ENCODE peak calls at places on chromosomes 13 and 19, in seven cellular contexts. W is D721Med; G is nephron progenitor cell; O is NCI-H1417; Q is amygdala; S is naive thymus-derived CD8-positive, alpha-beta T cell; E is astrocyte. N is an unnamed sample.

GRCh38 chr13:113991676-113992179 is 17.9 kb upstream of the C13orf46 start:
- DNase-seq in W (no peak), G (no peak), O (no peak), Q (no peak), S (no peak), E (no peak), N (no peak)

GRCh38 chr19:1428738-1429391 is 9.3 kb upstream of the RPS15 start:
- DNase-seq in W (no peak), G (no peak), O (no peak), Q (no peak), S (no peak), E (no peak), N (no peak)

GRCh38 chr13:23654111-23655110 is 84.2 kb downstream of the TNFRSF19 start:
- DNase-seq in W (no peak), G (no peak), O (no peak), Q (no peak), S (no peak), E (peak), N (peak)

GRCh38 chr13:20903164-20903475 is 574 bp upstream of the XPO4 start:
- DNase-seq in W (no peak), G (no peak), O (no peak), Q (no peak), S (no peak), E (no peak), N (no peak)

GRCh38 chr19:29104605-29105241 is 108.2 kb downstream of the UQCRFS1 start:
- DNase-seq in W (no peak), G (no peak), O (no peak), Q (no peak), S (no peak), E (no peak), N (no peak)

GRCh38 chr13:52707375-52707774 is 32.2 kb downstream of the CNMD start:
- DNase-seq in W (no peak), G (no peak), O (peak), Q (no peak), S (no peak), E (no peak), N (no peak)

GRCh38 chr19:48470856-48471255 is 1.7 kb downstream of the CYTH2 start:
- DNase-seq in W (no peak), G (no peak), O (no peak), Q (no peak), S (no peak), E (no peak), N (no peak)

GRCh38 chr19:4633140-4633967 is 6.0 kb upstream of the TNFAIP8L1 start:
- DNase-seq in W (no peak), G (peak), O (peak), Q (peak), S (no peak), E (peak), N (peak)

GRCh38 chr13:20441879-20442278 is 83.8 kb downstream of the CRYL1 start:
- DNase-seq in W (no peak), G (no peak), O (no peak), Q (peak), S (no peak), E (peak), N (no peak)

GRCh38 chr19:5339950-5340636 is 519 bp downstream of the PTPRS start:
- DNase-seq in W (no peak), G (peak), O (peak), Q (no peak), S (no peak), E (no peak), N (peak)

GRCh38 chr19:2038284-2039081 is 12.6 kb downstream of the MKNK2 start:
- DNase-seq in W (no peak), G (no peak), O (no peak), Q (no peak), S (no peak), E (no peak), N (no peak)

GRCh38 chr13:102597029-102598015 is 536 bp downstream of the TPP2 start:
- DNase-seq in W (no peak), G (peak), O (peak), Q (no peak), S (peak), E (peak), N (peak)